ENCODE peak calls at places on chromosomes 11 and 22, in six cellular contexts. One of them, this sample, is unnamed.

GRCh38 chr11:114257621-114258558 is 38.3 kb upstream of the NNMT start:
- DNase-seq in mammary epithelial cell: no peak
- DNase-seq in psoas muscle: peak; percentile 87
- DNase-seq in CD4-positive, alpha-beta T cell: no peak
- DNase-seq in brain microvascular endothelial cell: no peak
- DNase-seq in tibial artery: peak; percentile 78
- DNase-seq in this sample: peak; percentile 89

GRCh38 chr22:30902496-30903357 is 65.8 kb downstream of the MORC2 start:
- DNase-seq in brain microvascular endothelial cell: no peak
- DNase-seq in tibial artery: no peak
- DNase-seq in CD4-positive, alpha-beta T cell: no peak
- DNase-seq in psoas muscle: no peak
- DNase-seq in mammary epithelial cell: no peak
- DNase-seq in this sample: no peak

GRCh38 chr22:30947821-30948454 is 20.6 kb downstream of the MORC2 start:
- DNase-seq in CD4-positive, alpha-beta T cell: no peak
- DNase-seq in mammary epithelial cell: peak; percentile 64
- DNase-seq in tibial artery: no peak
- DNase-seq in psoas muscle: no peak
- DNase-seq in brain microvascular endothelial cell: peak; percentile 9
- DNase-seq in this sample: peak; percentile 79

GRCh38 chr11:79414644-79415317 is 26.0 kb downstream of the TENM4 start:
- DNase-seq in brain microvascular endothelial cell: peak; percentile 52
- DNase-seq in tibial artery: no peak
- DNase-seq in psoas muscle: peak; percentile 55
- DNase-seq in mammary epithelial cell: peak; percentile 76
- DNase-seq in CD4-positive, alpha-beta T cell: no peak
- DNase-seq in this sample: peak; percentile 90

GRCh38 chr22:25712661-25713400 is 29.2 kb upstream of the MYO18B start:
- DNase-seq in brain microvascular endothelial cell: no peak
- DNase-seq in CD4-positive, alpha-beta T cell: no peak
- DNase-seq in psoas muscle: no peak
- DNase-seq in tibial artery: no peak
- DNase-seq in mammary epithelial cell: no peak
- DNase-seq in this sample: no peak

GRCh38 chr11:125441648-125442410 is 54.2 kb downstream of the FEZ1 start:
- DNase-seq in psoas muscle: no peak
- DNase-seq in brain microvascular endothelial cell: no peak
- DNase-seq in tibial artery: no peak
- DNase-seq in CD4-positive, alpha-beta T cell: no peak
- DNase-seq in mammary epithelial cell: no peak
- DNase-seq in this sample: no peak

GRCh38 chr11:67644042-67644441 is 4.5 kb upstream of the TBX10 start:
- DNase-seq in tibial artery: no peak
- DNase-seq in mammary epithelial cell: peak; percentile 30
- DNase-seq in psoas muscle: no peak
- DNase-seq in CD4-positive, alpha-beta T cell: no peak
- DNase-seq in brain microvascular endothelial cell: no peak
- DNase-seq in this sample: no peak

GRCh38 chr11:116782728-116783127 is 5.1 kb downstream of the ZPR1 start:
- DNase-seq in brain microvascular endothelial cell: no peak
- DNase-seq in psoas muscle: no peak
- DNase-seq in tibial artery: no peak
- DNase-seq in CD4-positive, alpha-beta T cell: no peak
- DNase-seq in mammary epithelial cell: peak; percentile 20
- DNase-seq in this sample: peak; percentile 54

GRCh38 chr11:115178705-115179104 is 325.5 kb downstream of the CADM1 start:
- DNase-seq in psoas muscle: no peak
- DNase-seq in mammary epithelial cell: no peak
- DNase-seq in CD4-positive, alpha-beta T cell: no peak
- DNase-seq in tibial artery: no peak
- DNase-seq in brain microvascular endothelial cell: no peak
- DNase-seq in this sample: no peak

GRCh38 chr11:27379449-27379848 is 16.4 kb upstream of the CCDC34 start:
- DNase-seq in brain microvascular endothelial cell: no peak
- DNase-seq in tibial artery: no peak
- DNase-seq in mammary epithelial cell: no peak
- DNase-seq in psoas muscle: no peak
- DNase-seq in CD4-positive, alpha-beta T cell: no peak
- DNase-seq in this sample: no peak

GRCh38 chr22:27152883-27153282 is 495.5 kb downstream of the MIAT start:
- DNase-seq in brain microvascular endothelial cell: no peak
- DNase-seq in tibial artery: no peak
- DNase-seq in CD4-positive, alpha-beta T cell: no peak
- DNase-seq in psoas muscle: no peak
- DNase-seq in mammary epithelial cell: no peak
- DNase-seq in this sample: no peak

GRCh38 chr11:120228794-120229384 is 11.1 kb upstream of the POU2F3 start:
- DNase-seq in tibial artery: no peak
- DNase-seq in brain microvascular endothelial cell: no peak
- DNase-seq in mammary epithelial cell: no peak
- DNase-seq in psoas muscle: no peak
- DNase-seq in CD4-positive, alpha-beta T cell: no peak
- DNase-seq in this sample: no peak

GRCh38 chr11:46202696-46203391 is 74.6 kb upstream of the CREB3L1 start:
- DNase-seq in psoas muscle: no peak
- DNase-seq in mammary epithelial cell: no peak
- DNase-seq in brain microvascular endothelial cell: no peak
- DNase-seq in CD4-positive, alpha-beta T cell: no peak
- DNase-seq in tibial artery: no peak
- DNase-seq in this sample: no peak

GRCh38 chr22:50101870-50102565 is 12.2 kb downstream of the MOV10L1 start:
- DNase-seq in CD4-positive, alpha-beta T cell: no peak
- DNase-seq in brain microvascular endothelial cell: no peak
- DNase-seq in mammary epithelial cell: no peak
- DNase-seq in tibial artery: no peak
- DNase-seq in psoas muscle: no peak
- DNase-seq in this sample: no peak

GRCh38 chr11:16098827-16099226 is 257.5 kb downstream of the SOX6 start:
- DNase-seq in mammary epithelial cell: no peak
- DNase-seq in brain microvascular endothelial cell: no peak
- DNase-seq in CD4-positive, alpha-beta T cell: no peak
- DNase-seq in psoas muscle: no peak
- DNase-seq in tibial artery: no peak
- DNase-seq in this sample: peak; percentile 37

GRCh38 chr22:48842583-48842945 is 985.1 kb downstream of the BRD1 start:
- DNase-seq in psoas muscle: no peak
- DNase-seq in tibial artery: no peak
- DNase-seq in mammary epithelial cell: no peak
- DNase-seq in brain microvascular endothelial cell: no peak
- DNase-seq in CD4-positive, alpha-beta T cell: no peak
- DNase-seq in this sample: no peak
- H3K27ac ChIP-seq in psoas muscle: no peak overlapping the region
- H3K27ac ChIP-seq in tibial artery: no peak overlapping the region
- H3K27ac ChIP-seq in mammary epithelial cell: no peak overlapping the region
- H3K27ac ChIP-seq in brain microvascular endothelial cell: no peak overlapping the region
- H3K27ac ChIP-seq in CD4-positive, alpha-beta T cell: no peak overlapping the region
- H3K27ac ChIP-seq in this sample: no peak overlapping the region

DNA sequence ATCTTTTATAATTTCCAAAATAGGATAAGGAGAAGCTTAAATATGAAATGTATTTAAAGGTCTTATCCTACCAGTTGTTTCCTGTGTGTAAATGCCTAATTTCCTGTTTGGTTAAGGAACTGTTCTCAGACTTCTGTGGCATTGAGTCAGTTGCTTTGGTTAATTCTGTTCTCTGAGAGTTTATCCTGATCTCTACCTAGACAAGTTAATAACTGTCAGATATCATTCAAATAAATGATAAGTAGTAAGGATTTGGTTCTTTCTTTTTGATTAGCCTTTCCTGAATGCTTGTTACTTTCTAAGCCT is 39.5 kb downstream of the CTNND1 start:
- DNase-seq in brain microvascular endothelial cell: no peak
- DNase-seq in mammary epithelial cell: no peak
- DNase-seq in CD4-positive, alpha-beta T cell: no peak
- DNase-seq in psoas muscle: no peak
- DNase-seq in tibial artery: no peak
- DNase-seq in this sample: no peak
- H3K27ac ChIP-seq in brain microvascular endothelial cell: no peak overlapping the region
- H3K27ac ChIP-seq in mammary epithelial cell: no peak overlapping the region
- H3K27ac ChIP-seq in CD4-positive, alpha-beta T cell: no peak overlapping the region
- H3K27ac ChIP-seq in psoas muscle: peak overlapping the region; percentile 64
- H3K27ac ChIP-seq in tibial artery: no peak overlapping the region
- H3K27ac ChIP-seq in this sample: no peak overlapping the region

GRCh38 chr22:22721681-22722309 is 77.4 kb downstream of the GGTLC2 start:
- DNase-seq in psoas muscle: no peak
- DNase-seq in brain microvascular endothelial cell: peak; percentile 53
- DNase-seq in CD4-positive, alpha-beta T cell: no peak
- DNase-seq in tibial artery: no peak
- DNase-seq in mammary epithelial cell: peak; percentile 45
- DNase-seq in this sample: peak; percentile 84

GRCh38 chr22:22716136-22716535 is 71.7 kb downstream of the GGTLC2 start:
- DNase-seq in tibial artery: no peak
- DNase-seq in mammary epithelial cell: no peak
- DNase-seq in psoas muscle: no peak
- DNase-seq in CD4-positive, alpha-beta T cell: no peak
- DNase-seq in brain microvascular endothelial cell: no peak
- DNase-seq in this sample: no peak

GRCh38 chr22:22717723-22718122 is 73.3 kb downstream of the GGTLC2 start:
- DNase-seq in brain microvascular endothelial cell: no peak
- DNase-seq in mammary epithelial cell: no peak
- DNase-seq in tibial artery: no peak
- DNase-seq in psoas muscle: no peak
- DNase-seq in CD4-positive, alpha-beta T cell: no peak
- DNase-seq in this sample: no peak

GRCh38 chr22:22720201-22720723 is 75.8 kb downstream of the GGTLC2 start:
- DNase-seq in tibial artery: no peak
- DNase-seq in CD4-positive, alpha-beta T cell: no peak
- DNase-seq in mammary epithelial cell: no peak
- DNase-seq in psoas muscle: no peak
- DNase-seq in brain microvascular endothelial cell: peak; percentile 51
- DNase-seq in this sample: peak; percentile 57

GRCh38 chr22:22720724-22721261 is 76.4 kb downstream of the GGTLC2 start:
- DNase-seq in psoas muscle: no peak
- DNase-seq in mammary epithelial cell: peak; percentile 28
- DNase-seq in tibial artery: peak; percentile 38
- DNase-seq in CD4-positive, alpha-beta T cell: no peak
- DNase-seq in brain microvascular endothelial cell: no peak
- DNase-seq in this sample: no peak
- H3K27ac ChIP-seq in psoas muscle: no peak overlapping the region
- H3K27ac ChIP-seq in mammary epithelial cell: no peak overlapping the region
- H3K27ac ChIP-seq in tibial artery: no peak overlapping the region
- H3K27ac ChIP-seq in CD4-positive, alpha-beta T cell: no peak overlapping the region
- H3K27ac ChIP-seq in brain microvascular endothelial cell: no peak overlapping the region
- H3K27ac ChIP-seq in this sample: no peak overlapping the region

GRCh38 chr11:61768376-61769076 is 16.1 kb downstream of the MYRF start:
- DNase-seq in mammary epithelial cell: no peak
- DNase-seq in CD4-positive, alpha-beta T cell: no peak
- DNase-seq in psoas muscle: no peak
- DNase-seq in tibial artery: no peak
- DNase-seq in brain microvascular endothelial cell: no peak
- DNase-seq in this sample: no peak

GRCh38 chr11:61769169-61769920 is 16.9 kb downstream of the MYRF start:
- DNase-seq in mammary epithelial cell: no peak
- DNase-seq in psoas muscle: no peak
- DNase-seq in brain microvascular endothelial cell: peak; percentile 19
- DNase-seq in tibial artery: no peak
- DNase-seq in CD4-positive, alpha-beta T cell: no peak
- DNase-seq in this sample: peak; percentile 24

GRCh38 chr11:61771195-61771894 is 18.9 kb downstream of the MYRF start:
- DNase-seq in CD4-positive, alpha-beta T cell: no peak
- DNase-seq in tibial artery: no peak
- DNase-seq in mammary epithelial cell: no peak
- DNase-seq in psoas muscle: no peak
- DNase-seq in brain microvascular endothelial cell: no peak
- DNase-seq in this sample: no peak

GRCh38 chr11:61771995-61772455 is 19.6 kb downstream of the MYRF start:
- DNase-seq in brain microvascular endothelial cell: no peak
- DNase-seq in tibial artery: no peak
- DNase-seq in mammary epithelial cell: no peak
- DNase-seq in CD4-positive, alpha-beta T cell: no peak
- DNase-seq in psoas muscle: no peak
- DNase-seq in this sample: no peak

DNA sequence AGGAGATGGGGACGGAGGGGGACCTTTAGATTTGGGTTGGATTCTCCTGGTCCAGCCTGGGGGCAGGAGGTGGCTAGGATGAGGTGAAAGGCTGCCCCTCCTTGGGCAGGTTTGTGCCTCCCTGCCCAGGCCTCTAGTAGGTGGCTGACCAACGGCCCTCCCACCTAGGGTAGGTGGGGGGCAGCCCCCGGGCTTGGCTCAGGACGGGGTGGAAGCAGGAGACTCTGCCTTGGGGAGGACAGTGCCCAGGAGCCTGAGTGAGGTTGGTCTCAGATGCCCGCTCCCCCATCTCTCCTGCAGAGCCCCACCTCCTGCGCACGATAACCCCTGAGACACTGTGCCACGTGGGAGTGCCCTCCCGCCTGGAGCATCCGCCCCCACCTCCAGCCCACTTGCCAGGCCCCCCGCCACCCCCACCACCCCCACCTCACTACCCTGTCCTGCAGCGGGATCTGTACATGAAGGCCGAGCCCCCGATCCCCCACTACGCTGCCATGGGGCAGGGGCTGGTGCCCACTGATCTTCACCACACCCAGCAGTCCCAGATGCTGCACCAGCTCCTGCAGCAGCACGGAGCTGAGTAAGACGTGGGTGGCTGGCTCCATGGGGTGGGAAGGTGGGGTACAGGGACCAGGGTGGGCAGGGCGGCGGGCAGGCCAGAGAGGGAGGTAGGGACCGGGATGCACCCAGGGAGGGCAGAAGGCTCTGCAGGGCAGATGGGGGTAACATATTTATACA is 17.7 kb downstream of the MYRF start:
- DNase-seq in tibial artery: no peak
- DNase-seq in brain microvascular endothelial cell: no peak
- DNase-seq in psoas muscle: no peak
- DNase-seq in mammary epithelial cell: no peak
- DNase-seq in CD4-positive, alpha-beta T cell: no peak
- DNase-seq in this sample: no peak
- H3K27ac ChIP-seq in tibial artery: no peak overlapping the region
- H3K27ac ChIP-seq in brain microvascular endothelial cell: no peak overlapping the region
- H3K27ac ChIP-seq in psoas muscle: no peak overlapping the region
- H3K27ac ChIP-seq in mammary epithelial cell: no peak overlapping the region
- H3K27ac ChIP-seq in CD4-positive, alpha-beta T cell: no peak overlapping the region
- H3K27ac ChIP-seq in this sample: no peak overlapping the region

DNA sequence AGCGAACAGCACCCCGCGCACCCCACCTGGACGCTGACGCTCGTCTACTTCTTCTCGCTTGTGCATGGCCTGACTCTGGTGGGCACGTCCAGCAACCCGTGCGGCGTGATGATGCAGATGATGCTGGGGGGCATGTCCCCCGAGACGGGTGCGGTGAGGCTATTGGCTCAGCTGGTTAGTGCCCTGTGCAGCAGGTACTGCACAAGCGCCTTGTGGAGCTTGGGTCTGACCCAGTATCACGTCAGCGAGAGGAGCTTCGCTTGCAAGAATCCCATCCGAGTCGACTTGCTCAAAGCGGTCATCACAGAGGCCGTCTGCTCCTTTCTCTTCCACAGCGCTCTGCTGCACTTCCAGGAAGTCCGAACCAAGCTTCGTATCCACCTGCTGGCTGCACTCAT is 440 bp downstream of the AQP11 start:
- DNase-seq in brain microvascular endothelial cell: peak; percentile 21
- DNase-seq in psoas muscle: peak; percentile 65
- DNase-seq in tibial artery: peak; percentile 25
- DNase-seq in CD4-positive, alpha-beta T cell: no peak
- DNase-seq in mammary epithelial cell: no peak
- DNase-seq in this sample: peak; percentile 53
- H3K27ac ChIP-seq in brain microvascular endothelial cell: no peak overlapping the region
- H3K27ac ChIP-seq in psoas muscle: peak overlapping the region; percentile 78
- H3K27ac ChIP-seq in tibial artery: peak overlapping the region; percentile 77
- H3K27ac ChIP-seq in CD4-positive, alpha-beta T cell: no peak overlapping the region
- H3K27ac ChIP-seq in mammary epithelial cell: no peak overlapping the region
- H3K27ac ChIP-seq in this sample: peak overlapping the region; percentile 31